ENCODE peak calls at places on chromosomes 13 and 19, in eight cellular contexts. J is aorta; Z is NCI-H2081; O is stimulated activated CD8-positive, alpha-beta memory T cell treated with anti-CD3 and anti-CD28 coated beads, Interleukin-4, amount 100 ng/mL, for 24 hours; D is fibroblast of the aortic adventitia; L is T-helper 2 cell; T is stimulated activated CD4-positive, alpha-beta T cell treated with anti-CD3 and anti-CD28 coated beads, TNF-alpha, amount 100 ng/mL, for 24 hours; M is RWPE2. R is an unnamed sample.

GRCh38 chr13:52118095-52118494 is 10.8 kb downstream of the NEK5 start:
- DNase-seq in J (no peak), T (no peak), Z (no peak), M (no peak), D (no peak), L (no peak), O (no peak), R (no peak)

GRCh38 chr13:88817560-88817959 is 1146.4 kb downstream of the SLITRK5 start:
- DNase-seq in O (no peak), T (no peak), D (no peak), M (no peak), J (no peak), L (no peak), Z (no peak), R (no peak)

GRCh38 chr19:51467864-51468544 is 9.8 kb upstream of the SIGLEC8 start:
- DNase-seq in M (no peak), T (no peak), Z (no peak), L (no peak), J (no peak), D (no peak), O (no peak), R (no peak)

GRCh38 chr13:21413013-21413412 is 46.1 kb downstream of the ZDHHC20 start:
- DNase-seq in J (no peak), O (no peak), D (no peak), M (no peak), L (no peak), Z (no peak), T (no peak), R (no peak)

GRCh38 chr19:36051236-36051635 is 2.8 kb downstream of the THAP8 start:
- DNase-seq in D (no peak), J (no peak), M (no peak), T (no peak), O (no peak), Z (peak), L (no peak), R (no peak)

GRCh38 chr19:57613941-57614743 is at the start of gene ZNF134:
- DNase-seq in J (peak), O (peak), D (peak), M (peak), L (peak), T (peak), Z (peak), R (peak)

GRCh38 chr13:104694397-104694796 is 1628.2 kb upstream of the SLC10A2 start:
- DNase-seq in L (no peak), J (no peak), D (peak), T (no peak), Z (no peak), O (no peak), M (no peak), R (no peak)

GRCh38 chr13:74132152-74132767 is 1.9 kb downstream of the KLF12 start:
- DNase-seq in Z (no peak), L (no peak), T (no peak), O (no peak), D (peak), J (no peak), M (no peak), R (no peak)

GRCh38 chr13:24168392-24168750 is 7.9 kb downstream of the SPATA13 start:
- DNase-seq in O (no peak), Z (no peak), M (no peak), L (no peak), T (no peak), J (no peak), D (peak), R (no peak)

GRCh38 chr13:66405908-66406802 is 824.0 kb downstream of the PCDH9 start:
- DNase-seq in J (no peak), Z (no peak), D (peak), T (no peak), L (no peak), M (no peak), O (no peak), R (no peak)